ENCODE peak calls at places on chromosomes 12 and 14, in ten cellular contexts. X, S, P, Y, N, C, F, T, E and R are unnamed samples.

GRCh38 chr12:47739959-47740358 is 14.7 kb upstream of the ENDOU start:
- DNase-seq in X (no peak), S (peak), P (peak), Y (no peak), N (no peak), C (no peak), F (no peak), T (no peak), E (no peak), R (no peak)

GRCh38 chr12:49703647-49704137 is 3.5 kb downstream of the FMNL3 start:
- DNase-seq in X (no peak), S (peak), P (no peak), Y (peak), N (peak), C (peak), F (no peak), T (no peak), E (no peak), R (no peak)

GRCh38 chr12:6667559-6668210 is 4.8 kb upstream of the ING4 start:
- DNase-seq in X (peak), S (no peak), P (peak), Y (no peak), N (no peak), C (no peak), F (no peak), T (no peak), E (no peak), R (no peak)

GRCh38 chr14:71321556-71322315 is 414.5 kb downstream of the PCNX1 start:
- DNase-seq in X (peak), S (no peak), P (peak), Y (peak), N (peak), C (peak), F (no peak), T (no peak), E (peak), R (peak)

GRCh38 chr12:1915082-1915968 is 3.1 kb downstream of the CACNA2D4 start:
- DNase-seq in X (no peak), S (peak), P (no peak), Y (no peak), N (no peak), C (peak), F (no peak), T (no peak), E (peak), R (no peak)

GRCh38 chr12:121958521-121959240 is 40.3 kb downstream of the CFAP251 start:
- DNase-seq in X (no peak), S (no peak), P (peak), Y (no peak), N (no peak), C (no peak), F (no peak), T (no peak), E (no peak), R (no peak)

GRCh38 chr12:20212036-20212435 is 156.3 kb upstream of the PDE3A start:
- DNase-seq in X (no peak), S (no peak), P (no peak), Y (no peak), N (no peak), C (no peak), F (no peak), T (no peak), E (no peak), R (no peak)

GRCh38 chr12:132325733-132326130 is 3.7 kb downstream of the GALNT9 start:
- DNase-seq in X (no peak), S (no peak), P (no peak), Y (no peak), N (no peak), C (no peak), F (no peak), T (no peak), E (no peak), R (no peak)